ENCODE peak calls at places on chromosomes 11 and 22, in six cellular contexts. One of them, this sample, is unnamed.

GRCh38 chr11:128715691-128716153 is 21.9 kb downstream of the FLI1 start:
- DNase-seq in activated CD4-positive, alpha-beta T cell treated with anti-CD3 and anti-CD28 coated beads for 48 hours: no peak
- DNase-seq in NAMALWA: no peak
- DNase-seq in 8988T: no peak
- DNase-seq in COR-L47: peak; percentile 14
- DNase-seq in cardiac muscle cell: no peak
- DNase-seq in this sample: no peak

GRCh38 chr22:36368359-36368983 is 19.3 kb downstream of the MYH9 start:
- DNase-seq in activated CD4-positive, alpha-beta T cell treated with anti-CD3 and anti-CD28 coated beads for 48 hours: peak; percentile 61
- DNase-seq in COR-L47: no peak
- DNase-seq in cardiac muscle cell: peak; percentile 76
- DNase-seq in 8988T: no peak
- DNase-seq in NAMALWA: no peak
- DNase-seq in this sample: no peak

GRCh38 chr11:45405916-45406670 is 120.0 kb upstream of the SYT13 start:
- DNase-seq in cardiac muscle cell: no peak
- DNase-seq in COR-L47: no peak
- DNase-seq in activated CD4-positive, alpha-beta T cell treated with anti-CD3 and anti-CD28 coated beads for 48 hours: no peak
- DNase-seq in 8988T: no peak
- DNase-seq in NAMALWA: peak; percentile 30
- DNase-seq in this sample: no peak

GRCh38 chr22:41934284-41935014 is 7.8 kb upstream of the TNFRSF13C start:
- DNase-seq in COR-L47: no peak
- DNase-seq in activated CD4-positive, alpha-beta T cell treated with anti-CD3 and anti-CD28 coated beads for 48 hours: no peak
- DNase-seq in NAMALWA: peak; percentile 23
- DNase-seq in 8988T: no peak
- DNase-seq in cardiac muscle cell: no peak
- DNase-seq in this sample: no peak

GRCh38 chr11:123300874-123301695 is 106.0 kb upstream of the CLMP start:
- DNase-seq in COR-L47: no peak
- DNase-seq in 8988T: no peak
- DNase-seq in activated CD4-positive, alpha-beta T cell treated with anti-CD3 and anti-CD28 coated beads for 48 hours: no peak
- DNase-seq in NAMALWA: no peak
- DNase-seq in cardiac muscle cell: no peak
- DNase-seq in this sample: peak; percentile 12

GRCh38 chr22:33513388-33514336 is 406.6 kb downstream of the LARGE1 start:
- DNase-seq in activated CD4-positive, alpha-beta T cell treated with anti-CD3 and anti-CD28 coated beads for 48 hours: no peak
- DNase-seq in COR-L47: no peak
- DNase-seq in NAMALWA: no peak
- DNase-seq in cardiac muscle cell: no peak
- DNase-seq in 8988T: no peak
- DNase-seq in this sample: no peak

GRCh38 chr11:24585192-24585591 is 88.3 kb downstream of the LUZP2 start:
- DNase-seq in NAMALWA: no peak
- DNase-seq in COR-L47: no peak
- DNase-seq in activated CD4-positive, alpha-beta T cell treated with anti-CD3 and anti-CD28 coated beads for 48 hours: no peak
- DNase-seq in 8988T: no peak
- DNase-seq in cardiac muscle cell: no peak
- DNase-seq in this sample: no peak

GRCh38 chr22:45072322-45072903 is 62.6 kb upstream of the PHF21B start:
- DNase-seq in cardiac muscle cell: no peak
- DNase-seq in COR-L47: no peak
- DNase-seq in NAMALWA: no peak
- DNase-seq in activated CD4-positive, alpha-beta T cell treated with anti-CD3 and anti-CD28 coated beads for 48 hours: peak; percentile 47
- DNase-seq in 8988T: peak; percentile 56
- DNase-seq in this sample: no peak

GRCh38 chr11:40293655-40294342 is 1165.7 kb downstream of the LRRC4C start:
- DNase-seq in COR-L47: peak; percentile 24
- DNase-seq in 8988T: peak; percentile 58
- DNase-seq in activated CD4-positive, alpha-beta T cell treated with anti-CD3 and anti-CD28 coated beads for 48 hours: peak; percentile 56
- DNase-seq in cardiac muscle cell: peak; percentile 86
- DNase-seq in NAMALWA: peak; percentile 59
- DNase-seq in this sample: peak; percentile 85